ENCODE peak calls at places on chromosomes 2 and 18, in seven cellular contexts. One of them, this sample, is unnamed.
A peak's percentile ranks its signal among the peaks of the same experiment; 100 is the strongest.

GRCh38 chr2:193276988-193277387 is 1082.3 kb upstream of the TMEFF2 start:
- DNase-seq in HCT116: no peak
- DNase-seq in left ventricle myocardium inferior: no peak
- DNase-seq in left lung: no peak
- DNase-seq in cardiac muscle cell: no peak
- DNase-seq in uterus: no peak
- DNase-seq in colonic mucosa: no peak
- DNase-seq in this sample: no peak

GRCh38 chr2:157441072-157441454 is 2.8 kb downstream of the CYTIP start:
- DNase-seq in uterus: no peak
- DNase-seq in colonic mucosa: no peak
- DNase-seq in HCT116: no peak
- DNase-seq in left ventricle myocardium inferior: no peak
- DNase-seq in left lung: no peak
- DNase-seq in cardiac muscle cell: no peak
- DNase-seq in this sample: no peak

GRCh38 chr2:241593271-241593670 is 34.7 kb downstream of the BOK start:
- DNase-seq in uterus: no peak
- DNase-seq in HCT116: no peak
- DNase-seq in colonic mucosa: no peak
- DNase-seq in cardiac muscle cell: no peak
- DNase-seq in left ventricle myocardium inferior: no peak
- DNase-seq in left lung: no peak
- DNase-seq in this sample: no peak

GRCh38 chr2:241141214-241141770 is 8.0 kb downstream of the PASK start:
- DNase-seq in colonic mucosa: no peak
- DNase-seq in left ventricle myocardium inferior: no peak
- DNase-seq in uterus: no peak
- DNase-seq in left lung: peak; percentile 11
- DNase-seq in cardiac muscle cell: no peak
- DNase-seq in HCT116: no peak
- DNase-seq in this sample: no peak

GRCh38 chr2:111054791-111055627 is 65.7 kb upstream of the BCL2L11 start:
- DNase-seq in left lung: no peak
- DNase-seq in left ventricle myocardium inferior: no peak
- DNase-seq in uterus: no peak
- DNase-seq in HCT116: no peak
- DNase-seq in cardiac muscle cell: no peak
- DNase-seq in colonic mucosa: no peak
- DNase-seq in this sample: no peak

GRCh38 chr18:45571161-45571560 is 44.1 kb upstream of the SLC14A2 start:
- DNase-seq in left lung: no peak
- DNase-seq in cardiac muscle cell: no peak
- DNase-seq in uterus: no peak
- DNase-seq in HCT116: no peak
- DNase-seq in colonic mucosa: no peak
- DNase-seq in left ventricle myocardium inferior: no peak
- DNase-seq in this sample: no peak

GRCh38 chr2:98577313-98577712 is 31.0 kb downstream of the COA5 start:
- DNase-seq in HCT116: no peak
- DNase-seq in left lung: no peak
- DNase-seq in uterus: no peak
- DNase-seq in colonic mucosa: peak; percentile 13
- DNase-seq in cardiac muscle cell: peak; percentile 22
- DNase-seq in left ventricle myocardium inferior: no peak
- DNase-seq in this sample: no peak

GRCh38 chr18:69757733-69758132 is 189.9 kb downstream of the CD226 start:
- DNase-seq in left lung: no peak
- DNase-seq in colonic mucosa: no peak
- DNase-seq in HCT116: no peak
- DNase-seq in left ventricle myocardium inferior: no peak
- DNase-seq in uterus: no peak
- DNase-seq in cardiac muscle cell: no peak
- DNase-seq in this sample: no peak

GRCh38 chr2:62197017-62197586 is 1.2 kb downstream of the B3GNT2 start:
- DNase-seq in left lung: no peak
- DNase-seq in HCT116: no peak
- DNase-seq in uterus: peak; percentile 22
- DNase-seq in left ventricle myocardium inferior: no peak
- DNase-seq in cardiac muscle cell: peak; percentile 29
- DNase-seq in colonic mucosa: peak; percentile 45
- DNase-seq in this sample: peak; percentile 57
- TF ChIP-seq CTCF in left lung: no peak
- TF ChIP-seq CTCF in HCT116: peak; percentile 14
- TF ChIP-seq CTCF in uterus: no peak
- TF ChIP-seq CTCF in left ventricle myocardium inferior: no peak
- TF ChIP-seq CTCF in cardiac muscle cell: peak; percentile 20
- TF ChIP-seq CTCF in colonic mucosa: no peak
- TF ChIP-seq CTCF in this sample: no peak

GRCh38 chr2:239500915-239501630 is 100.3 kb upstream of the HDAC4 start:
- DNase-seq in uterus: no peak
- DNase-seq in cardiac muscle cell: no peak
- DNase-seq in HCT116: no peak
- DNase-seq in left lung: peak; percentile 48
- DNase-seq in colonic mucosa: no peak
- DNase-seq in left ventricle myocardium inferior: no peak
- DNase-seq in this sample: no peak
- H3K4me1 ChIP-seq in uterus: no peaks in the 10 kb centered on the region
- H3K4me1 ChIP-seq in cardiac muscle cell: no peaks in the 10 kb centered on the region
- H3K4me1 ChIP-seq in HCT116: no peaks in the 10 kb centered on the region
- H3K4me1 ChIP-seq in left lung: no peaks in the 10 kb centered on the region
- H3K4me1 ChIP-seq in colonic mucosa: no peaks in the 10 kb centered on the region
- H3K4me1 ChIP-seq in left ventricle myocardium inferior: peaks cover 5% of the 10 kb centered on the region
- H3K4me1 ChIP-seq in this sample: no peaks in the 10 kb centered on the region

GRCh38 chr2:50575232-50575631 is 456.7 kb downstream of the NRXN1 start:
- DNase-seq in left ventricle myocardium inferior: no peak
- DNase-seq in HCT116: no peak
- DNase-seq in uterus: no peak
- DNase-seq in colonic mucosa: no peak
- DNase-seq in left lung: no peak
- DNase-seq in cardiac muscle cell: no peak
- DNase-seq in this sample: no peak
- TF ChIP-seq CTCF in left ventricle myocardium inferior: no peak
- TF ChIP-seq CTCF in HCT116: peak; percentile 23
- TF ChIP-seq CTCF in uterus: no peak
- TF ChIP-seq CTCF in colonic mucosa: no peak
- TF ChIP-seq CTCF in left lung: no peak
- TF ChIP-seq CTCF in cardiac muscle cell: no peak
- TF ChIP-seq CTCF in this sample: no peak

GRCh38 chr18:40159141-40160017 is 1795.7 kb upstream of the PIK3C3 start:
- DNase-seq in uterus: no peak
- DNase-seq in HCT116: peak; percentile 16
- DNase-seq in cardiac muscle cell: peak; percentile 44
- DNase-seq in colonic mucosa: no peak
- DNase-seq in left lung: no peak
- DNase-seq in left ventricle myocardium inferior: no peak
- DNase-seq in this sample: no peak
- H3K4me1 ChIP-seq in uterus: no peaks in the 10 kb centered on the region
- H3K4me1 ChIP-seq in HCT116: no peaks in the 10 kb centered on the region
- H3K4me1 ChIP-seq in cardiac muscle cell: no peaks in the 10 kb centered on the region
- H3K4me1 ChIP-seq in colonic mucosa: no peaks in the 10 kb centered on the region
- H3K4me1 ChIP-seq in left lung: no peaks in the 10 kb centered on the region
- H3K4me1 ChIP-seq in left ventricle myocardium inferior: no peaks in the 10 kb centered on the region
- H3K4me1 ChIP-seq in this sample: no peaks in the 10 kb centered on the region

GRCh38 chr2:213149949-213150314 is 1.5 kb downstream of the IKZF2 start:
- DNase-seq in cardiac muscle cell: no peak
- DNase-seq in HCT116: no peak
- DNase-seq in left lung: no peak
- DNase-seq in colonic mucosa: no peak
- DNase-seq in uterus: no peak
- DNase-seq in left ventricle myocardium inferior: no peak
- DNase-seq in this sample: no peak

GRCh38 chr2:213150315-213150951 is 979 bp downstream of the IKZF2 start:
- DNase-seq in cardiac muscle cell: peak; percentile 17
- DNase-seq in HCT116: no peak
- DNase-seq in colonic mucosa: peak; percentile 48
- DNase-seq in left lung: no peak
- DNase-seq in left ventricle myocardium inferior: peak; percentile 13
- DNase-seq in uterus: no peak
- DNase-seq in this sample: no peak

GRCh38 chr2:213152888-213153287 is 1.5 kb upstream of the IKZF2 start:
- DNase-seq in uterus: no peak
- DNase-seq in HCT116: no peak
- DNase-seq in colonic mucosa: no peak
- DNase-seq in left lung: no peak
- DNase-seq in cardiac muscle cell: no peak
- DNase-seq in left ventricle myocardium inferior: no peak
- DNase-seq in this sample: no peak

GRCh38 chr2:213151437-213152064 is at the start of gene IKZF2:
- DNase-seq in cardiac muscle cell: peak; percentile 93
- DNase-seq in left ventricle myocardium inferior: peak; percentile 85
- DNase-seq in HCT116: peak; percentile 60
- DNase-seq in left lung: peak; percentile 85
- DNase-seq in uterus: peak; percentile 82
- DNase-seq in colonic mucosa: peak; percentile 79
- DNase-seq in this sample: peak; percentile 83

DNA sequence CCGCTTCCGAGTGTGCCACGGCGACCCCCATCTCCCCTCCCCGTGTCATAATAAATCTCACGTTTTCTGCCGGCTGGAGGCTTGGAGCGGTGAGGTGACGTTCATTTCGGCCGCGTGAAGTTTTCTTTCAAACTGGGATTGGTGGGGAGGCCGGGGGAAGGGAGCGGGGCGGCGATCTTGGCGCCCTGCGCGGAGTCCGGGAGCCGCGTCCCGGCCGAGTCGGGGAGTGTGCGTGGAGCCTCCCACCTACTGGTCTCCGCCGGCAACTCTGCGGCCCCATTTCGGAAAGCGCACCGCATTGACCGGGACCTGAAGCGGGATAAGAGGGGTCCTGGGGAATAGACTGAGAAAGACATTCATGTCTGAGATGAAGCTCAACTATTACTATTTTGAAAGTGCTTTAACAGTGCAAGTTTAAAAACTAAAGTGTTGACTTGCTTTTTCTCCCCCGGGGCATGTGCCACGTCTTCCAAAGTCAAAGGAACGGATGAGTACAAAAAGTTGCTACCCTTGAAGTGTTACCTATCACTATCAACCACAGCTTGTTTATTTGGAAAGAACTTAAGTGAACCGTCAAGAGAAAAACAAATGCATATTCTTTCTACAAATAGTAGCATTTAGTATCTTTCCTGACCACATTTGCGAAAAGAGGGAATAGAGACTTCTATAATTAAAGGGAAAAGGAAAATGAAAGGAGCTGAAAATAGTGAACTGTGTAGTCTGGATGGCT is 818 bp upstream of the IKZF2 start:
- DNase-seq in cardiac muscle cell: peak; percentile 89
- DNase-seq in HCT116: peak; percentile 2
- DNase-seq in uterus: peak; percentile 67
- DNase-seq in left lung: peak; percentile 67
- DNase-seq in left ventricle myocardium inferior: peak; percentile 71
- DNase-seq in colonic mucosa: peak; percentile 61
- DNase-seq in this sample: peak; percentile 61
- TF ChIP-seq CTCF in cardiac muscle cell: peak; percentile 46
- TF ChIP-seq CTCF in HCT116: peak; percentile 14
- TF ChIP-seq CTCF in uterus: peak; percentile 34
- TF ChIP-seq CTCF in left lung: no peak
- TF ChIP-seq CTCF in left ventricle myocardium inferior: peak; percentile 62
- TF ChIP-seq CTCF in colonic mucosa: peak; percentile 32
- TF ChIP-seq CTCF in this sample: no peak

GRCh38 chr2:218290316-218291261 is 1.7 kb downstream of the TMBIM1 start:
- DNase-seq in colonic mucosa: no peak
- DNase-seq in cardiac muscle cell: no peak
- DNase-seq in uterus: no peak
- DNase-seq in left lung: peak; percentile 55
- DNase-seq in left ventricle myocardium inferior: no peak
- DNase-seq in HCT116: no peak
- DNase-seq in this sample: no peak
- H3K4me1 ChIP-seq in colonic mucosa: peaks cover 27% of the 10 kb centered on the region
- H3K4me1 ChIP-seq in cardiac muscle cell: peaks cover 33% of the 10 kb centered on the region
- H3K4me1 ChIP-seq in uterus: peaks cover 33% of the 10 kb centered on the region
- H3K4me1 ChIP-seq in left lung: peaks cover 58% of the 10 kb centered on the region
- H3K4me1 ChIP-seq in left ventricle myocardium inferior: peaks cover 90% of the 10 kb centered on the region
- H3K4me1 ChIP-seq in HCT116: peaks cover 53% of the 10 kb centered on the region
- H3K4me1 ChIP-seq in this sample: peaks cover 67% of the 10 kb centered on the region

GRCh38 chr2:120913972-120914838 is 178.5 kb downstream of the GLI2 start:
- DNase-seq in colonic mucosa: no peak
- DNase-seq in left lung: no peak
- DNase-seq in cardiac muscle cell: no peak
- DNase-seq in uterus: no peak
- DNase-seq in HCT116: no peak
- DNase-seq in left ventricle myocardium inferior: no peak
- DNase-seq in this sample: no peak

GRCh38 chr2:120916446-120916845 is 180.8 kb downstream of the GLI2 start:
- DNase-seq in left ventricle myocardium inferior: no peak
- DNase-seq in colonic mucosa: no peak
- DNase-seq in cardiac muscle cell: no peak
- DNase-seq in left lung: no peak
- DNase-seq in uterus: no peak
- DNase-seq in HCT116: no peak
- DNase-seq in this sample: no peak

GRCh38 chr2:120912101-120912985 is 176.7 kb downstream of the GLI2 start:
- DNase-seq in colonic mucosa: peak; percentile 83
- DNase-seq in left ventricle myocardium inferior: peak; percentile 69
- DNase-seq in left lung: peak; percentile 76
- DNase-seq in HCT116: peak; percentile 18
- DNase-seq in cardiac muscle cell: no peak
- DNase-seq in uterus: peak; percentile 74
- DNase-seq in this sample: no peak

GRCh38 chr2:120915670-120916069 is 180.0 kb downstream of the GLI2 start:
- DNase-seq in left lung: no peak
- DNase-seq in uterus: no peak
- DNase-seq in left ventricle myocardium inferior: no peak
- DNase-seq in colonic mucosa: no peak
- DNase-seq in HCT116: no peak
- DNase-seq in cardiac muscle cell: no peak
- DNase-seq in this sample: no peak

GRCh38 chr2:120914839-120915521 is 179.3 kb downstream of the GLI2 start:
- DNase-seq in left lung: peak; percentile 76
- DNase-seq in left ventricle myocardium inferior: peak; percentile 86
- DNase-seq in HCT116: no peak
- DNase-seq in colonic mucosa: peak; percentile 49
- DNase-seq in uterus: peak; percentile 91
- DNase-seq in cardiac muscle cell: peak; percentile 81
- DNase-seq in this sample: peak; percentile 40
- TF ChIP-seq CTCF in left lung: no peak
- TF ChIP-seq CTCF in left ventricle myocardium inferior: peak; percentile 41
- TF ChIP-seq CTCF in HCT116: peak; percentile 33
- TF ChIP-seq CTCF in colonic mucosa: no peak
- TF ChIP-seq CTCF in uterus: no peak
- TF ChIP-seq CTCF in cardiac muscle cell: no peak
- TF ChIP-seq CTCF in this sample: no peak

This sample was measured in pancreas.